ENCODE peak calls at places on chromosomes 7 and 10, in nine cellular contexts. B, M, L, W, J, A, Y, S and C are unnamed samples.

GRCh38 chr7:121288894-121289293 is 39.9 kb upstream of the WNT16 start:
- DNase-seq in W (peak), J (peak), A (no peak), Y (no peak), S (no peak), L (no peak), M (peak), B (no peak), C (peak)

GRCh38 chr10:91088300-91089140 is 131.9 kb upstream of the PCGF5 start:
- DNase-seq in W (no peak), Y (no peak), A (no peak), B (no peak), J (peak), M (peak), L (no peak), S (peak), C (peak)

GRCh38 chr10:26627320-26627719 is 70.2 kb upstream of the PDSS1 start:
- DNase-seq in M (no peak), W (no peak), B (no peak), A (no peak), J (no peak), L (no peak), Y (peak), S (peak), C (peak)

GRCh38 chr7:76358053-76358477 is 726 bp downstream of the YWHAG start:
- DNase-seq in A (peak), S (no peak), Y (no peak), W (no peak), L (peak), M (peak), B (no peak), J (no peak), C (peak)

GRCh38 chr7:46774515-46774914 is 807.4 kb downstream of the TNS3 start:
- DNase-seq in S (no peak), Y (no peak), A (no peak), M (no peak), B (no peak), J (no peak), W (no peak), L (no peak), C (no peak)

GRCh38 chr10:70430489-70431445 is 10.7 kb downstream of the NODAL start:
- DNase-seq in S (peak), Y (peak), M (peak), J (peak), W (no peak), L (no peak), B (no peak), A (no peak), C (no peak)

GRCh38 chr10:58054881-58055280 is 212.8 kb downstream of the IPMK start:
- DNase-seq in S (no peak), W (no peak), Y (no peak), L (no peak), B (no peak), A (no peak), M (peak), J (no peak), C (no peak)

GRCh38 chr7:42105541-42106349 is 131.3 kb downstream of the GLI3 start:
- DNase-seq in M (no peak), S (no peak), J (no peak), A (no peak), W (no peak), B (no peak), Y (no peak), L (no peak), C (no peak)

GRCh38 chr10:71040326-71040725 is 152.0 kb upstream of the PCBD1 start:
- DNase-seq in S (no peak), A (no peak), L (no peak), J (no peak), W (no peak), B (no peak), M (no peak), Y (no peak), C (no peak)

GRCh38 chr10:121448768-121449456 is 149.3 kb downstream of the FGFR2 start:
- DNase-seq in M (no peak), Y (no peak), A (no peak), L (no peak), W (no peak), S (no peak), J (no peak), B (no peak), C (no peak)

GRCh38 chr7:127628445-127628844 is 10.5 kb upstream of the PAX4 start:
- DNase-seq in B (peak), L (no peak), S (peak), Y (peak), A (no peak), W (no peak), J (no peak), M (no peak), C (no peak)

GRCh38 chr7:8185907-8186306 is 76.1 kb downstream of the ICA1 start:
- DNase-seq in Y (no peak), J (no peak), L (no peak), A (no peak), W (no peak), M (no peak), B (no peak), S (no peak), C (no peak)

GRCh38 chr7:101138149-101138870 is 11.4 kb downstream of the SERPINE1 start:
- DNase-seq in A (no peak), J (peak), M (peak), W (peak), S (peak), L (peak), Y (peak), B (peak), C (peak)

GRCh38 chr10:85850736-85851135 is 515.9 kb downstream of the GRID1 start:
- DNase-seq in M (no peak), B (no peak), L (no peak), W (no peak), J (no peak), A (no peak), S (no peak), Y (no peak), C (no peak)

GRCh38 chr7:73893342-73894101 is 32.6 kb downstream of the TMEM270 start:
- DNase-seq in M (no peak), S (no peak), L (no peak), A (no peak), W (peak), B (no peak), Y (no peak), J (no peak), C (no peak)

GRCh38 chr7:19116121-19117080 is 1.0 kb downstream of the TWIST1 start:
- DNase-seq in S (peak), A (no peak), W (peak), Y (peak), L (no peak), M (peak), B (peak), J (peak), C (peak)

GRCh38 chr10:97279121-97279815 is 13.2 kb downstream of the ARHGAP19 start:
- DNase-seq in J (peak), L (no peak), S (no peak), M (peak), B (no peak), A (no peak), W (peak), Y (no peak), C (peak)

GRCh38 chr10:31171402-31172120 is 139.9 kb upstream of the ZNF438 start:
- DNase-seq in A (no peak), M (peak), L (no peak), S (no peak), Y (no peak), J (no peak), W (peak), B (no peak), C (no peak)

GRCh38 chr7:139777948-139778841 is at the start of gene HIPK2:
- DNase-seq in J (no peak), M (peak), B (peak), Y (peak), S (peak), L (peak), A (peak), W (peak), C (peak)

GRCh38 chr7:108000875-108001758 is 1.8 kb downstream of the LAMB1 start:
- DNase-seq in J (peak), W (no peak), L (no peak), B (peak), Y (peak), A (no peak), M (peak), S (peak), C (peak)

GRCh38 chr7:72674394-72674793 is 153.6 kb downstream of the TYW1B start:
- DNase-seq in L (no peak), W (no peak), A (no peak), B (no peak), J (peak), M (no peak), S (no peak), Y (no peak), C (peak)

GRCh38 chr7:16923019-16923418 is 41.2 kb upstream of the AGR3 start:
- DNase-seq in L (no peak), B (no peak), Y (no peak), A (no peak), S (no peak), M (no peak), J (no peak), W (no peak), C (no peak)

GRCh38 chr7:87354749-87355148 is 9.3 kb downstream of the CROT start:
- DNase-seq in L (no peak), A (no peak), B (no peak), Y (no peak), M (no peak), W (no peak), J (no peak), S (no peak), C (peak)

GRCh38 chr7:116687801-116688201 is 15.8 kb downstream of the MET start:
- DNase-seq in W (peak), J (peak), L (no peak), B (no peak), S (no peak), A (no peak), Y (no peak), M (peak), C (peak)

GRCh38 chr10:87976101-87976743 is 112.8 kb downstream of the PTEN start:
- DNase-seq in B (no peak), W (peak), Y (no peak), J (peak), A (no peak), S (no peak), M (peak), L (no peak), C (peak)

GRCh38 chr10:68471063-68471585 is 649 bp downstream of the DNA2 start:
- DNase-seq in W (no peak), S (no peak), L (no peak), J (peak), Y (no peak), B (no peak), A (no peak), M (no peak), C (peak)

GRCh38 chr7:112654322-112655216 is 135.6 kb downstream of the TMEM168 start:
- DNase-seq in A (no peak), L (no peak), S (no peak), W (no peak), J (peak), Y (no peak), M (peak), B (no peak), C (peak)

GRCh38 chr7:65554-65953 is 126.8 kb upstream of the FAM20C start:
- DNase-seq in J (peak), A (no peak), Y (no peak), S (no peak), M (peak), W (peak), B (no peak), L (no peak), C (peak)

GRCh38 chr10:13990918-13991317 is 339.8 kb downstream of the FRMD4A start:
- DNase-seq in M (peak), S (no peak), L (no peak), Y (no peak), J (no peak), W (peak), B (no peak), A (no peak), C (no peak)

GRCh38 chr7:16046045-16046444 is 359.6 kb upstream of the MEOX2 start:
- DNase-seq in L (no peak), M (no peak), W (no peak), S (no peak), J (no peak), B (no peak), A (no peak), Y (no peak), C (no peak)

GRCh38 chr10:127196227-127196954 is at the start of gene INSYN2A:
- DNase-seq in S (peak), B (peak), L (no peak), M (peak), Y (peak), A (no peak), J (peak), W (peak), C (peak)

GRCh38 chr10:101041252-101041761 is 10.3 kb downstream of the SFXN3 start:
- DNase-seq in W (peak), A (peak), J (peak), M (peak), S (peak), B (peak), L (peak), Y (peak), C (peak)

GRCh38 chr7:11754123-11754522 is 77.9 kb downstream of the THSD7A start:
- DNase-seq in W (no peak), A (no peak), L (no peak), Y (no peak), S (no peak), M (no peak), J (no peak), B (no peak), C (no peak)

GRCh38 chr10:70537398-70538194 is 59.0 kb downstream of the PALD1 start:
- DNase-seq in Y (peak), W (no peak), S (peak), B (peak), J (peak), L (no peak), M (no peak), A (no peak), C (peak)

GRCh38 chr10:76640765-76641164 is 996.8 kb downstream of the KCNMA1 start:
- DNase-seq in S (no peak), J (no peak), W (no peak), B (no peak), M (no peak), Y (no peak), L (no peak), A (no peak), C (no peak)

GRCh38 chr10:125164421-125164820 is 4.1 kb upstream of the CTBP2 start:
- DNase-seq in B (no peak), A (no peak), W (no peak), L (no peak), Y (no peak), J (no peak), M (no peak), S (no peak), C (no peak)

GRCh38 chr10:531541-531940 is 157.9 kb downstream of the DIP2C start:
- DNase-seq in Y (no peak), M (no peak), S (no peak), L (no peak), B (no peak), W (no peak), J (no peak), A (no peak), C (no peak)

GRCh38 chr10:72370201-72370722 is 15.5 kb upstream of the DNAJB12 start:
- DNase-seq in A (no peak), B (no peak), W (no peak), M (no peak), S (no peak), J (no peak), L (no peak), Y (no peak), C (no peak)

GRCh38 chr10:72379776-72380175 is 25.1 kb upstream of the DNAJB12 start:
- DNase-seq in B (no peak), J (no peak), M (no peak), W (peak), Y (no peak), S (no peak), A (no peak), L (no peak), C (no peak)

GRCh38 chr10:72375173-72375572 is 20.5 kb upstream of the DNAJB12 start:
- DNase-seq in L (no peak), B (no peak), M (peak), A (no peak), S (peak), J (no peak), W (peak), Y (no peak), C (no peak)

GRCh38 chr10:72379062-72379461 is 24.3 kb upstream of the DNAJB12 start:
- DNase-seq in Y (no peak), S (no peak), L (no peak), M (no peak), B (no peak), W (no peak), A (no peak), J (no peak), C (no peak)

DNA sequence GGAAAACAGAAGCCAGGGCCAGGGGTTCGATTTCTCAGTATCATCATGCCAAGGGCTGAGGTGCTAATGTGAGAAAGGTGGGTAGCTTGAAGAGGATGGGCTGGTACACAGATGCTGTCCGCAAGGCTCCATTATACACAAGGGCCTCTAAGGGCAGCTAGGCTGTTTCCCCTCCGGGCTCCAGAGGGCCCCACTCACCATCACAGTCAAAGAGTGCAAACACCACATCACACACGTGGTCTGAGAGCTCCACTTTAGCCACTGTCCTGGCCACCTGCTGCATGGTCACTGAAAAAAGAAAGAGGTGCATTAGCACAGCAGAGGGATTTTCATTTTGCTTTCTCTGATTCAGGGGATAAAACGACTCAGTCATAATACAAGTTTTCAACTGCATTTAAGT is 20.9 kb upstream of the DNAJB12 start:
- DNase-seq in Y (peak), W (no peak), S (peak), J (no peak), M (peak), A (peak), B (no peak), L (no peak), C (no peak)
- TF ChIP-seq CTCF in Y (peak), W (no peak), S (peak), J (no peak), M (peak), A (peak), B (no peak), L (no peak), C (no peak)

DNA sequence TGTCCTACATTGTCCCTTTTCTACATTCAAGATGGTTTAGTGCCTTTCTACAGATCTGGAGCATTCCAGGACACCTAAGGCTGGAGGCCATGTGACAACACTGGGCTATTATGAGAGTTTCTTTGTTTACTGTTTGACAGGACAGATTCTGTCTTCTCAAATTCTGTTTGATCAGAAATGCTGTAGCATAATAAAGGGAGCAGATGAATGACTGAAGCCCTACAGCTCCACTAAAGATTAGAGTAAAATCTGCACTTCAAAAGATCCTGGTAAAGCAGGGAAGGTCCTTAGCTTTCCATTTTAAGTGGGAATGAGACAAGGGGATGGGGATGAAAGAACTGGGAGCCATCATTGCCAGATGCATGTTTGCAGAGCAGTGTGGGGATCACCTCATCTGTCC is 38.4 kb downstream of the TMEM229A start:
- DNase-seq in W (no peak), L (no peak), B (no peak), Y (no peak), S (no peak), M (no peak), J (no peak), A (no peak), C (no peak)
- TF ChIP-seq CTCF in W (no peak), L (no peak), B (no peak), Y (no peak), S (no peak), M (no peak), J (no peak), A (no peak), C (no peak)

GRCh38 chr7:154791611-154792010 is 211.3 kb downstream of the PAXIP1 start:
- DNase-seq in J (no peak), B (no peak), A (no peak), Y (no peak), L (no peak), M (no peak), S (no peak), W (no peak), C (no peak)

GRCh38 chr7:154792436-154793055 is 210.4 kb downstream of the PAXIP1 start:
- DNase-seq in S (no peak), A (no peak), L (no peak), W (no peak), B (no peak), Y (no peak), M (no peak), J (no peak), C (no peak)

GRCh38 chr7:154794147-154794780 is 208.7 kb downstream of the PAXIP1 start:
- DNase-seq in A (no peak), L (no peak), W (no peak), B (peak), Y (peak), M (no peak), J (no peak), S (peak), C (no peak)

GRCh38 chr7:154785898-154786297 is 217.0 kb downstream of the PAXIP1 start:
- DNase-seq in S (no peak), A (no peak), B (no peak), W (no peak), M (no peak), J (no peak), L (no peak), Y (no peak), C (no peak)

DNA sequence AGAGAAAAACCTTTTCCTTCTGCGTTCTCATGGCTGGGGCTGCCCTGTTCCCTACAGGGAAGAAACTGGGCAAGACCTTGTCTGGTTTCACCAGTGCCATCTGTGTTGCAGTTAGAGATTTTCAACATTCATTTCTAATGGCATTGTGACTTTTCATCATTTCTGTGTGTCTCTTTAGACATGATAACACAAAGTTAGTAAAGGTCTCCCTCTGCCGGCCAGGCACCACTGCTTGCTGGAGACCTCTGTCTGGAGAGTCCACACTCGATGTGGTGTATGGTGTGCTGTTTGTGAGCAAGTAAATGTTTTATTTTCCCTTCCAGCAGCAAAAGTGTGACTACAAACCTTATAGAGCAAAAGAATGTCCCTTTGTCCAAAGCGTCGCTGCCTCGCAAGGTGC is 213.5 kb downstream of the PAXIP1 start:
- DNase-seq in L (no peak), S (peak), J (no peak), M (no peak), Y (no peak), W (no peak), A (peak), B (peak), C (no peak)
- TF ChIP-seq CTCF in L (no peak), S (no peak), J (no peak), M (no peak), Y (peak), W (peak), A (peak), B (peak), C (no peak)

DNA sequence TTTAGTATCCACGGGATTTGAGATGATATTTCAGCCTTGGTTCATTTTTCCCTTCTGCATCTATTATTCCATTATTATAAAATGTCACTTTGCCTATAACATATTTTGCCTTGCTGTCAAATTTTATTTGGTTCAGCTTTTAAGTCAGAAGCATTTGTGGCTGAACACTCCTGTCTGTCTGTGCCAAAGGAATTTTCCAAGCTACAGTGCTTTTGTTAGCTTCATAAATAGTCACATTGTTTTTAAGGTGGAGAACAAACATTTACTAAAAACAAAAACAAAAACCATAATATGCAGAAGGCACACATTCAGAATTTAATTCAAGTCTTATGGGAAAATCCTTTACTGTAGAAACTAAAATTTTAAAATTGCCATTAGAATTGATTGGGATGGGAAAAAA is 33.8 kb upstream of the ELMO1 start:
- DNase-seq in S (no peak), A (no peak), J (no peak), B (no peak), Y (no peak), W (no peak), M (no peak), L (no peak), C (no peak)
- TF ChIP-seq CTCF in S (no peak), A (no peak), J (no peak), B (no peak), Y (no peak), W (no peak), M (no peak), L (no peak), C (no peak)

DNA sequence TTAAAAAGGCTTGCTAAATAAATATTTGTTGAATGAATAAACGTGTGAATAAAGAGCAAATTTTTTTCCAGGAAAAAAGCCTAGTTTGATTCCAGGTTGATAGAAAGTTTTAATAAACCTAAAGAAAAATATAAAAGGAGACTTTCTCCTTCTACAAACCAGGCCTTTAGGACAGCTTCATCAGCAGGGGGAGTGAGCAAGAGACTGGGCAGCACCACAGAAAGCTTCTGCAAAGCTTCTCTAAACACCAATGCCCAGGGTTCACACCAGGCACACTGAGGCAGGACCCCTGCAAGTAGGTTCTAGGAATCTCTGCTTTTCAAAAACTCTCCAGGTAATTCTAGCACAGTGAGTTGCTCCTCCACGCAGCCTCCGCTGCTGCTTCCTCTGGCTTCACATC is 66.4 kb upstream of the SEC61G start:
- DNase-seq in Y (no peak), M (no peak), A (no peak), W (no peak), L (no peak), S (no peak), J (no peak), B (no peak), C (no peak)
- TF ChIP-seq CTCF in Y (no peak), M (peak), A (no peak), W (no peak), L (no peak), S (no peak), J (no peak), B (no peak), C (no peak)